ENCODE peak calls at places on chromosomes 12 and 14, in seven cellular contexts. One of them, this sample, is unnamed.

GRCh38 chr14:20557212-20557542 is 3.7 kb downstream of the RNASE9 start:
- DNase-seq in hepatocyte: no peak
- DNase-seq in GM23338: no peak
- DNase-seq in heart left ventricle: no peak
- DNase-seq in HepG2: no peak
- DNase-seq in keratinocyte: no peak
- DNase-seq in astrocyte of the spinal cord: no peak
- DNase-seq in this sample: no peak

GRCh38 chr14:104282332-104283196 is 144.2 kb downstream of the KIF26A start:
- DNase-seq in keratinocyte: no peak
- DNase-seq in heart left ventricle: no peak
- DNase-seq in GM23338: no peak
- DNase-seq in astrocyte of the spinal cord: no peak
- DNase-seq in hepatocyte: peak; percentile 53
- DNase-seq in HepG2: no peak
- DNase-seq in this sample: no peak

GRCh38 chr12:94187351-94187750 is 39.0 kb downstream of the PLXNC1 start:
- DNase-seq in heart left ventricle: no peak
- DNase-seq in astrocyte of the spinal cord: no peak
- DNase-seq in hepatocyte: no peak
- DNase-seq in HepG2: no peak
- DNase-seq in keratinocyte: no peak
- DNase-seq in GM23338: no peak
- DNase-seq in this sample: no peak

GRCh38 chr12:84502907-84503787 is 409.5 kb downstream of the SLC6A15 start:
- DNase-seq in GM23338: peak; percentile 87
- DNase-seq in hepatocyte: peak; percentile 74
- DNase-seq in heart left ventricle: peak; percentile 21
- DNase-seq in keratinocyte: no peak
- DNase-seq in astrocyte of the spinal cord: peak; percentile 70
- DNase-seq in HepG2: peak; percentile 16
- DNase-seq in this sample: peak; percentile 83

GRCh38 chr14:100694579-100695422 is 31.9 kb upstream of the DLK1 start:
- DNase-seq in GM23338: no peak
- DNase-seq in HepG2: no peak
- DNase-seq in heart left ventricle: no peak
- DNase-seq in astrocyte of the spinal cord: no peak
- DNase-seq in keratinocyte: no peak
- DNase-seq in hepatocyte: no peak
- DNase-seq in this sample: no peak

GRCh38 chr14:69012251-69012953 is 33.3 kb upstream of the ACTN1 start:
- DNase-seq in GM23338: no peak
- DNase-seq in HepG2: no peak
- DNase-seq in heart left ventricle: no peak
- DNase-seq in hepatocyte: no peak
- DNase-seq in keratinocyte: no peak
- DNase-seq in astrocyte of the spinal cord: no peak
- DNase-seq in this sample: peak; percentile 47

GRCh38 chr12:131950182-131950913 is 606 bp downstream of the EP400 start:
- DNase-seq in keratinocyte: no peak
- DNase-seq in heart left ventricle: peak; percentile 25
- DNase-seq in HepG2: no peak
- DNase-seq in astrocyte of the spinal cord: no peak
- DNase-seq in GM23338: peak; percentile 39
- DNase-seq in hepatocyte: peak; percentile 60
- DNase-seq in this sample: no peak

GRCh38 chr12:44839785-44840184 is 36.3 kb downstream of the NELL2 start:
- DNase-seq in GM23338: no peak
- DNase-seq in heart left ventricle: no peak
- DNase-seq in astrocyte of the spinal cord: no peak
- DNase-seq in keratinocyte: no peak
- DNase-seq in HepG2: no peak
- DNase-seq in hepatocyte: no peak
- DNase-seq in this sample: no peak

GRCh38 chr14:73824116-73824515 is 27.5 kb upstream of the PTGR2 start:
- DNase-seq in GM23338: no peak
- DNase-seq in heart left ventricle: no peak
- DNase-seq in hepatocyte: no peak
- DNase-seq in astrocyte of the spinal cord: no peak
- DNase-seq in HepG2: no peak
- DNase-seq in keratinocyte: no peak
- DNase-seq in this sample: no peak

GRCh38 chr14:104187121-104187889 is 48.9 kb downstream of the KIF26A start:
- DNase-seq in heart left ventricle: no peak
- DNase-seq in astrocyte of the spinal cord: no peak
- DNase-seq in keratinocyte: no peak
- DNase-seq in hepatocyte: no peak
- DNase-seq in HepG2: no peak
- DNase-seq in GM23338: no peak
- DNase-seq in this sample: no peak

GRCh38 chr14:24351517-24351916 is 11.7 kb upstream of the RIPK3 start:
- DNase-seq in astrocyte of the spinal cord: no peak
- DNase-seq in hepatocyte: no peak
- DNase-seq in HepG2: no peak
- DNase-seq in heart left ventricle: no peak
- DNase-seq in GM23338: peak; percentile 28
- DNase-seq in keratinocyte: no peak
- DNase-seq in this sample: peak; percentile 61

GRCh38 chr14:90513151-90514014 is 116.6 kb downstream of the CALM1 start:
- DNase-seq in GM23338: peak; percentile 75
- DNase-seq in HepG2: peak; percentile 93
- DNase-seq in heart left ventricle: peak; percentile 71
- DNase-seq in hepatocyte: peak; percentile 91
- DNase-seq in keratinocyte: no peak
- DNase-seq in astrocyte of the spinal cord: peak; percentile 56
- DNase-seq in this sample: peak; percentile 22

GRCh38 chr12:60262378-60262777 is 666.5 kb downstream of the SLC16A7 start:
- DNase-seq in HepG2: no peak
- DNase-seq in heart left ventricle: no peak
- DNase-seq in GM23338: no peak
- DNase-seq in astrocyte of the spinal cord: no peak
- DNase-seq in keratinocyte: no peak
- DNase-seq in hepatocyte: no peak
- DNase-seq in this sample: no peak

GRCh38 chr12:111546758-111547383 is 52.2 kb downstream of the ATXN2 start:
- DNase-seq in GM23338: no peak
- DNase-seq in astrocyte of the spinal cord: peak; percentile 37
- DNase-seq in keratinocyte: no peak
- DNase-seq in heart left ventricle: no peak
- DNase-seq in hepatocyte: no peak
- DNase-seq in HepG2: no peak
- DNase-seq in this sample: peak; percentile 16

GRCh38 chr14:95260537-95261440 is 58.9 kb downstream of the CLMN start:
- DNase-seq in hepatocyte: no peak
- DNase-seq in GM23338: no peak
- DNase-seq in keratinocyte: peak; percentile 65
- DNase-seq in heart left ventricle: no peak
- DNase-seq in HepG2: no peak
- DNase-seq in astrocyte of the spinal cord: peak; percentile 87
- DNase-seq in this sample: no peak

GRCh38 chr14:36604757-36605505 is 22.5 kb upstream of the NKX2-8 start:
- DNase-seq in heart left ventricle: peak; percentile 23
- DNase-seq in keratinocyte: peak; percentile 9
- DNase-seq in HepG2: peak; percentile 93
- DNase-seq in astrocyte of the spinal cord: peak; percentile 70
- DNase-seq in GM23338: peak; percentile 91
- DNase-seq in hepatocyte: peak; percentile 83
- DNase-seq in this sample: peak; percentile 79

GRCh38 chr14:33851931-33852330 is 98.9 kb downstream of the EGLN3 start:
- DNase-seq in keratinocyte: no peak
- DNase-seq in heart left ventricle: no peak
- DNase-seq in GM23338: peak; percentile 23
- DNase-seq in hepatocyte: no peak
- DNase-seq in astrocyte of the spinal cord: no peak
- DNase-seq in HepG2: no peak
- DNase-seq in this sample: no peak

DNA sequence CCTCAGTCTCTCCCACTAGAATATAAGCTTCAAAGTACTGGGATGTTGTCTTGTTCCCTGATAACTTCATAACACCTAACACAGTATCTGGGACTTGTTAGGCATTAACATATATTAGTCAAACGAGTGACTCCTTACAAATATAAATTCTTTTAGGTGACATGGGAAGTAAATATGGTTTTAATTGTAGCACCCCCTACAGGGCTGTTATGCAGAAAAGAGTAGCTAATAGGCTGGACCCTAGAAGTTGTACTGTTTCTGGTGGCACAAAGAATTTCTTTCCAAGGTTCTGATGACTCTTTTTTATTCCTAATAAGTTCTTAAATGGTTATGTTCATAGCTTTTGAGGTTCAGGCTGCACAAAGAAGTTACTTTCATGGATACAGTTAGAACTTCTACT is 29.8 kb downstream of the GPATCH2L start:
- DNase-seq in HepG2: peak; percentile 12
- DNase-seq in heart left ventricle: no peak
- DNase-seq in GM23338: peak; percentile 31
- DNase-seq in hepatocyte: no peak
- DNase-seq in astrocyte of the spinal cord: no peak
- DNase-seq in keratinocyte: no peak
- DNase-seq in this sample: peak; percentile 7
- TF ChIP-seq CTCF in HepG2: no peak
- TF ChIP-seq CTCF in heart left ventricle: peak; percentile 40
- TF ChIP-seq CTCF in GM23338: peak; percentile 27
- TF ChIP-seq CTCF in hepatocyte: peak; percentile 20
- TF ChIP-seq CTCF in astrocyte of the spinal cord: peak; percentile 20
- TF ChIP-seq CTCF in keratinocyte: peak; percentile 18
- TF ChIP-seq CTCF in this sample: peak; percentile 24

GRCh38 chr12:6946033-6946919 is 2.5 kb downstream of the C12orf57 start:
- DNase-seq in hepatocyte: peak; percentile 95
- DNase-seq in HepG2: peak; percentile 96
- DNase-seq in GM23338: peak; percentile 95
- DNase-seq in heart left ventricle: no peak
- DNase-seq in astrocyte of the spinal cord: no peak
- DNase-seq in keratinocyte: no peak
- DNase-seq in this sample: no peak
- H3K4me3 ChIP-seq in hepatocyte: peak overlapping the region; percentile 27
- H3K4me3 ChIP-seq in HepG2: peak overlapping the region; percentile 52
- H3K4me3 ChIP-seq in GM23338: peak overlapping the region; percentile 70
- H3K4me3 ChIP-seq in heart left ventricle: peak overlapping the region; percentile 17
- H3K4me3 ChIP-seq in astrocyte of the spinal cord: no peak overlapping the region
- H3K4me3 ChIP-seq in keratinocyte: peak overlapping the region; percentile 55
- H3K4me3 ChIP-seq in this sample: no peak overlapping the region

GRCh38 chr12:118850244-118850825 is 131.0 kb upstream of the SRRM4 start:
- DNase-seq in heart left ventricle: no peak
- DNase-seq in HepG2: peak; percentile 22
- DNase-seq in hepatocyte: peak; percentile 19
- DNase-seq in GM23338: peak; percentile 82
- DNase-seq in keratinocyte: no peak
- DNase-seq in astrocyte of the spinal cord: no peak
- DNase-seq in this sample: no peak
- TF ChIP-seq CTCF in heart left ventricle: peak; percentile 32
- TF ChIP-seq CTCF in HepG2: peak; percentile 66
- TF ChIP-seq CTCF in hepatocyte: peak; percentile 31
- TF ChIP-seq CTCF in GM23338: peak; percentile 88
- TF ChIP-seq CTCF in keratinocyte: peak; percentile 51
- TF ChIP-seq CTCF in astrocyte of the spinal cord: peak; percentile 38
- TF ChIP-seq CTCF in this sample: peak; percentile 55

GRCh38 chr12:93039062-93039461 is 110.0 kb upstream of the EEA1 start:
- DNase-seq in keratinocyte: no peak
- DNase-seq in hepatocyte: no peak
- DNase-seq in HepG2: no peak
- DNase-seq in GM23338: no peak
- DNase-seq in astrocyte of the spinal cord: no peak
- DNase-seq in heart left ventricle: no peak
- DNase-seq in this sample: no peak
- H3K4me3 ChIP-seq in keratinocyte: no peak overlapping the region
- H3K4me3 ChIP-seq in hepatocyte: no peak overlapping the region
- H3K4me3 ChIP-seq in HepG2: no peak overlapping the region
- H3K4me3 ChIP-seq in GM23338: no peak overlapping the region
- H3K4me3 ChIP-seq in astrocyte of the spinal cord: no peak overlapping the region
- H3K4me3 ChIP-seq in heart left ventricle: no peak overlapping the region
- H3K4me3 ChIP-seq in this sample: no peak overlapping the region

GRCh38 chr12:97148941-97149559 is 242.0 kb downstream of the NEDD1 start:
- DNase-seq in keratinocyte: no peak
- DNase-seq in heart left ventricle: peak; percentile 36
- DNase-seq in hepatocyte: peak; percentile 85
- DNase-seq in GM23338: peak; percentile 89
- DNase-seq in astrocyte of the spinal cord: no peak
- DNase-seq in HepG2: peak; percentile 56
- DNase-seq in this sample: peak; percentile 2
- TF ChIP-seq CTCF in keratinocyte: peak; percentile 61
- TF ChIP-seq CTCF in heart left ventricle: peak; percentile 79
- TF ChIP-seq CTCF in hepatocyte: peak; percentile 72
- TF ChIP-seq CTCF in GM23338: peak; percentile 96
- TF ChIP-seq CTCF in astrocyte of the spinal cord: peak; percentile 77
- TF ChIP-seq CTCF in HepG2: peak; percentile 94
- TF ChIP-seq CTCF in this sample: peak; percentile 43

GRCh38 chr12:57011438-57012424 is 4.6 kb downstream of the TAC3 start:
- DNase-seq in GM23338: no peak
- DNase-seq in astrocyte of the spinal cord: no peak
- DNase-seq in hepatocyte: no peak
- DNase-seq in heart left ventricle: no peak
- DNase-seq in HepG2: no peak
- DNase-seq in keratinocyte: no peak
- DNase-seq in this sample: no peak

GRCh38 chr12:57009949-57010626 is 3.7 kb upstream of the ZBTB39 start:
- DNase-seq in GM23338: peak; percentile 36
- DNase-seq in hepatocyte: no peak
- DNase-seq in astrocyte of the spinal cord: no peak
- DNase-seq in heart left ventricle: no peak
- DNase-seq in keratinocyte: no peak
- DNase-seq in HepG2: no peak
- DNase-seq in this sample: no peak

GRCh38 chr12:57010627-57011224 is 4.4 kb upstream of the ZBTB39 start:
- DNase-seq in hepatocyte: no peak
- DNase-seq in HepG2: no peak
- DNase-seq in keratinocyte: no peak
- DNase-seq in heart left ventricle: no peak
- DNase-seq in GM23338: no peak
- DNase-seq in astrocyte of the spinal cord: no peak
- DNase-seq in this sample: no peak

GRCh38 chr12:57016348-57016747 is at the start of gene TAC3:
- DNase-seq in heart left ventricle: no peak
- DNase-seq in hepatocyte: no peak
- DNase-seq in HepG2: no peak
- DNase-seq in keratinocyte: no peak
- DNase-seq in astrocyte of the spinal cord: no peak
- DNase-seq in GM23338: peak; percentile 69
- DNase-seq in this sample: no peak

DNA sequence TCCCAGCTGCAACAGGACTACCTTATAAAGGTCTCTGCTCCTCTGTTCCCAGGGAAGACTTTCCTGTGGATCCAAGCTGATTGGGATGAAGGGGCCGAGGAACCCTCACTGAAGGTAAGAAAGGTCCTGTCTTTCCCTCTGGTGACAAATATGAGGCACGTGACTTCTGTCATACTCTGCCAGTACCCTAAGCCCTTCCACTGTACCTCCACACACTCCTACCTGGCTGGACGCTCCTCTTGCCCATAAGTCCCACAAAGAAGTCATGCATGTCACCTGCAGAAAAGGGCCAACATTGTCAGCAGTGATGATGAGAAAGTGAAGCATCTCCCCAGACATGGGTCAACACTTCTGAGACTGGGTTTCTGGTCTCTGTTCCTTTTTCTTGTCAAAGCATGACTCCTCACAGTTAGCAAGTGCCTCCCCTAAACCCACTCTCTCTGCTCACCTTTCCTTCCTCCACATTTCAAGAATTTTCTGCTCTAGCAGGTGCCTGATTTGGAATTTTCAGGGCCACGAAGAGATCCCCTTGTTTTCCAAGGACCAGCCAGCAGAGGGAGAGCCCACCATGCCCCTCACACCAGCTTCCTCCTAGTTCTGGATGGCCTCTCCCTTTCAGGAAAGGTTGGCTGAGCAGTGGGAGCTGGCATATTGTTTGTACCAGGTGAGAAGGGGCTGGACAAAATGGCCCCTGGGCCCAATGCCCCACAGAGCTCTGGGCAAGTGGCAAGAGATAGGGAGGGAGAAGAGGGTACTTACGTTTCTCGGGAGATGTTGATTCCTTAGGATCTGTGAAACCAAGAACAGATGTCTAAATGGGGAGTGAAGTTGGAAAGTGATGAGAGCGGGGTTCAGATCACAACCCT is 3.5 kb downstream of the TAC3 start:
- DNase-seq in heart left ventricle: no peak
- DNase-seq in astrocyte of the spinal cord: no peak
- DNase-seq in hepatocyte: no peak
- DNase-seq in HepG2: no peak
- DNase-seq in GM23338: peak; percentile 52
- DNase-seq in keratinocyte: no peak
- DNase-seq in this sample: no peak
- H3K4me3 ChIP-seq in heart left ventricle: no peak overlapping the region
- H3K4me3 ChIP-seq in astrocyte of the spinal cord: no peak overlapping the region
- H3K4me3 ChIP-seq in hepatocyte: no peak overlapping the region
- H3K4me3 ChIP-seq in HepG2: no peak overlapping the region
- H3K4me3 ChIP-seq in GM23338: no peak overlapping the region
- H3K4me3 ChIP-seq in keratinocyte: no peak overlapping the region
- H3K4me3 ChIP-seq in this sample: no peak overlapping the region